ENCODE peak calls at places on chromosomes 12 and 14, in four cellular contexts. H is mesenchymal stem cell, K is H1, A is trophoblast cell. W is an unnamed sample.
A peak's percentile ranks its signal among the peaks of the same experiment; 100 is the strongest.

GRCh38 chr14:100030441-100031153 is 34.6 kb upstream of the EVL start:
- DNase-seq in H (peak; percentile 97), K (no peak), A (peak; percentile 77), W (no peak)

GRCh38 chr14:100110801-100111200 is 45.6 kb downstream of the EVL start:
- DNase-seq in H (no peak), K (no peak), A (no peak), W (no peak)

GRCh38 chr12:114809132-114809531 is 125.2 kb upstream of the TBX3 start:
- DNase-seq in H (no peak), K (no peak), A (no peak), W (no peak)

GRCh38 chr14:31389947-31390346 is 30.4 kb downstream of the HEATR5A start:
- DNase-seq in H (no peak), K (no peak), A (peak; percentile 32), W (no peak)

GRCh38 chr12:114762490-114763110 is 78.6 kb upstream of the TBX3 start:
- DNase-seq in H (peak; percentile 98), K (no peak), A (no peak), W (no peak)

GRCh38 chr12:113591480-113591971 is 119.9 kb upstream of the LHX5 start:
- DNase-seq in H (no peak), K (peak; percentile 62), A (no peak), W (no peak)

GRCh38 chr12:30567082-30567481 is 128.6 kb downstream of the IPO8 start:
- DNase-seq in H (no peak), K (no peak), A (no peak), W (no peak)

GRCh38 chr14:106507354-106507753 is 981.0 kb downstream of the TMEM121 start:
- DNase-seq in H (no peak), K (no peak), A (no peak), W (no peak)

GRCh38 chr12:125132698-125133400 is 67.6 kb downstream of the AACS start:
- DNase-seq in H (peak; percentile 22), K (no peak), A (peak; percentile 12), W (no peak)

DNA sequence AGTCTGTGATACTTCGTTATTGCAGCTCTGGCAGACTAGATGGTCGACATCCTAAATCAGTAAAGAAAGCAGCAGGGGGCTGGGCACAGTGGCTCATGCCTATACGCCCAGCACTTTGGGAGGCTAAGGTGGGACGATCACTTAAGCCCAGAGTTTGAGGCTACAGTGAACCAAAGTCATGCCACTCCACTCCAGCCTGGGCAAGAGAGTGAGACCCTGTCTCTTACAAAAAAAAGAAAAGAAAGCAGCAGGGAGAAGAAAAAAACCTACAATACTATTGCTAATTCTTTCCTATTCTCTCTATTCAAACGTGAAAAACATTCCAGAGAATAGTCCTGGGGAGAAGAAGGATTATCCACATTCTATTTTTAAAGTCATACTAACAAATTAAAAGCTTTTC is 79.5 kb downstream of the DCAF5 start:
- DNase-seq in H (no peak), K (no peak), A (no peak), W (no peak)
- H3K9ac ChIP-seq in H (no peak overlapping the region), K (no peak overlapping the region), A (no peak overlapping the region), W (no peak overlapping the region)

GRCh38 chr14:23538785-23539184 is 12.8 kb downstream of the ZFHX2 start:
- DNase-seq in H (no peak), K (peak; percentile 65), A (no peak), W (no peak)

GRCh38 chr14:23537351-23538048 is 14.1 kb downstream of the ZFHX2 start:
- DNase-seq in H (no peak), K (peak; percentile 77), A (peak; percentile 5), W (no peak)

GRCh38 chr14:23539867-23540469 is 11.6 kb downstream of the ZFHX2 start:
- DNase-seq in H (no peak), K (no peak), A (no peak), W (no peak)

GRCh38 chr14:23538049-23538718 is 13.4 kb downstream of the ZFHX2 start:
- DNase-seq in H (no peak), K (no peak), A (no peak), W (no peak)

GRCh38 chr14:23539209-23539866 is 12.2 kb downstream of the ZFHX2 start:
- DNase-seq in H (peak; percentile 50), K (peak; percentile 79), A (peak; percentile 53), W (peak; percentile 78)
- H2BK12ac ChIP-seq in H (no peak overlapping the region), K (peak overlapping the region; percentile 77), A (no peak overlapping the region), W (no peak overlapping the region)

GRCh38 chr12:47757360-47757839 is 1.3 kb downstream of the RAPGEF3 start:
- DNase-seq in H (no peak), K (no peak), A (no peak), W (no peak)
- H3K4me3 ChIP-seq in H (peak overlapping the region; percentile 85), K (no peak overlapping the region), A (no peak overlapping the region), W (no peak overlapping the region)

GRCh38 chr12:60935981-60936761 is 1324.0 kb upstream of the USP15 start:
- DNase-seq in H (no peak), K (no peak), A (no peak), W (no peak)
- H3K9ac ChIP-seq in H (no peak overlapping the region), K (no peak overlapping the region), A (no peak overlapping the region), W (no peak overlapping the region)

DNA sequence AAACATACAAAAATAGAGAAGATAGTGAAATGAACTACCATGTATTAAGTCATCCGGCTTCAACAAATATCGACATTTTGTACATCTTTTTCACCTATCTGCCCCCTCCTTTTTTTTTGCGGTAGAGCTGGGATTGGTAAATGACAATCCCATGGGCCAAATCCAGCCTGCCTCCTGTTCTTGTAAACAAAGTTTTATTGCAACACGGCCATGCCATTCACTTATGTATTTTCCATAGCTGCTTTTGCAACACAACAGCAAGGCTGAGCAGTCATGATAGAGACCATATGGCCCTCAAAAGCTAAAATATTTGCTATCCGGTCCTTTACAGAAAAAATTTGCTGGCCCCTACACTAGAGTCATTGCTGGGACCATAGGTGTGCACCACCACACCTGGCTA is 58.1 kb upstream of the PLEKHG3 start:
- DNase-seq in H (peak; percentile 94), K (no peak), A (peak; percentile 55), W (no peak)
- H2BK12ac ChIP-seq in H (no peak overlapping the region), K (peak overlapping the region; percentile 93), A (peak overlapping the region; percentile 95), W (no peak overlapping the region)

GRCh38 chr12:46366771-46367170 is 5.8 kb downstream of the SLC38A2 start:
- DNase-seq in H (no peak), K (no peak), A (no peak), W (no peak)
- H3K4me3 ChIP-seq in H (peak overlapping the region; percentile 98), K (no peak overlapping the region), A (no peak overlapping the region), W (no peak overlapping the region)

W was measured in neuronal stem cell.